ENCODE peak calls at places on chromosomes 2 and 18, in four cellular contexts. One of them, this sample, is unnamed.

GRCh38 chr2:46276652-46277051 is 20.6 kb upstream of the EPAS1 start:
- DNase-seq in K562: no peak
- DNase-seq in endothelial cell of umbilical vein: no peak
- DNase-seq in right lobe of liver: peak; percentile 4
- DNase-seq in this sample: no peak

GRCh38 chr2:211611061-211611518 is 927.5 kb downstream of the ERBB4 start:
- DNase-seq in K562: no peak
- DNase-seq in endothelial cell of umbilical vein: no peak
- DNase-seq in right lobe of liver: no peak
- DNase-seq in this sample: peak; percentile 2

GRCh38 chr2:85053802-85054201 is 79.4 kb upstream of the TCF7L1 start:
- DNase-seq in K562: peak; percentile 35
- DNase-seq in endothelial cell of umbilical vein: no peak
- DNase-seq in right lobe of liver: no peak
- DNase-seq in this sample: peak; percentile 33

GRCh38 chr2:176118606-176119370 is 2.2 kb downstream of the HOXD10 start:
- DNase-seq in K562: peak; percentile 71
- DNase-seq in endothelial cell of umbilical vein: peak; percentile 43
- DNase-seq in right lobe of liver: no peak
- DNase-seq in this sample: no peak

GRCh38 chr2:157336137-157336721 is 10.6 kb upstream of the ERMN start:
- DNase-seq in K562: peak; percentile 69
- DNase-seq in endothelial cell of umbilical vein: peak; percentile 31
- DNase-seq in right lobe of liver: peak; percentile 50
- DNase-seq in this sample: peak; percentile 7

GRCh38 chr2:14751581-14751980 is 119.1 kb downstream of the LRATD1 start:
- DNase-seq in K562: no peak
- DNase-seq in endothelial cell of umbilical vein: no peak
- DNase-seq in right lobe of liver: no peak
- DNase-seq in this sample: no peak

GRCh38 chr2:86622409-86622877 is 1.2 kb downstream of the RNF103 start:
- DNase-seq in K562: peak; percentile 31
- DNase-seq in endothelial cell of umbilical vein: peak; percentile 52
- DNase-seq in right lobe of liver: no peak
- DNase-seq in this sample: peak; percentile 20

GRCh38 chr18:59988098-59988706 is 88.4 kb downstream of the PMAIP1 start:
- DNase-seq in K562: peak; percentile 21
- DNase-seq in endothelial cell of umbilical vein: peak; percentile 68
- DNase-seq in right lobe of liver: no peak
- DNase-seq in this sample: no peak

GRCh38 chr2:241802806-241803318 is 6.1 kb upstream of the NEU4 start:
- DNase-seq in K562: peak; percentile 7
- DNase-seq in endothelial cell of umbilical vein: no peak
- DNase-seq in right lobe of liver: no peak
- DNase-seq in this sample: no peak

GRCh38 chr2:43300781-43301586 is 74.6 kb upstream of the ZFP36L2 start:
- DNase-seq in K562: no peak
- DNase-seq in endothelial cell of umbilical vein: no peak
- DNase-seq in right lobe of liver: peak; percentile 74
- DNase-seq in this sample: no peak

GRCh38 chr2:32990556-32990955 is 43.8 kb downstream of the LTBP1 start:
- DNase-seq in K562: no peak
- DNase-seq in endothelial cell of umbilical vein: no peak
- DNase-seq in right lobe of liver: no peak
- DNase-seq in this sample: no peak

GRCh38 chr2:75173746-75174145 is 25.6 kb downstream of the TACR1 start:
- DNase-seq in K562: no peak
- DNase-seq in endothelial cell of umbilical vein: no peak
- DNase-seq in right lobe of liver: no peak
- DNase-seq in this sample: no peak

GRCh38 chr2:196165016-196165415 is 6.4 kb downstream of the STK17B start:
- DNase-seq in K562: no peak
- DNase-seq in endothelial cell of umbilical vein: no peak
- DNase-seq in right lobe of liver: no peak
- DNase-seq in this sample: no peak

GRCh38 chr2:18266188-18266587 is 294.3 kb downstream of the RDH14 start:
- DNase-seq in K562: peak; percentile 20
- DNase-seq in endothelial cell of umbilical vein: no peak
- DNase-seq in right lobe of liver: no peak
- DNase-seq in this sample: peak; percentile 5

GRCh38 chr2:126953483-126953882 is 54.8 kb downstream of the TEX51 start:
- DNase-seq in K562: no peak
- DNase-seq in endothelial cell of umbilical vein: no peak
- DNase-seq in right lobe of liver: no peak
- DNase-seq in this sample: no peak

GRCh38 chr2:73716518-73717250 is 20.5 kb downstream of the TPRKB start:
- DNase-seq in K562: no peak
- DNase-seq in endothelial cell of umbilical vein: peak; percentile 80
- DNase-seq in right lobe of liver: no peak
- DNase-seq in this sample: no peak

GRCh38 chr18:46759885-46760284 is 3.0 kb upstream of the ST8SIA5 start:
- DNase-seq in K562: no peak
- DNase-seq in endothelial cell of umbilical vein: no peak
- DNase-seq in right lobe of liver: no peak
- DNase-seq in this sample: no peak

GRCh38 chr2:81872043-81872442 is 1567.5 kb upstream of the LRRTM1 start:
- DNase-seq in K562: no peak
- DNase-seq in endothelial cell of umbilical vein: no peak
- DNase-seq in right lobe of liver: no peak
- DNase-seq in this sample: no peak

DNA sequence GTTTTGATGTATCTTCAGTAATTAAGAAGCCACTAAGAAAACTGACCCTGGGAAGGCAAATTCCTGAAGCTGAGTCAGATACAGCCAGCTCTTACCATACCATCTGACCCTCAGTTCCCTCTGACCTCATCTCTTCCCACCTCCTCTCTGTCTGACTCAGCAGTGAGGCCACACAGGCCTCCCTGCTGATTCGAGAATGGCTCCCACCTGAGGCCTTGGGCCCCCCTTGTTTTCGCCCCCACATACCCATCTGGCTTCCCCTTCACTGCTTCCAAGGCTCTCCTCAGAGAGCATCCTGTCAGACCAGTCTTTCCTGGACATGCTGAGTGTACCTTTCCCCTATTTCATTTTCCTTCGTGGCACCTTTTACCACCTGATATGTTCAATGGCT is 71.0 kb upstream of the CYP1B1 start:
- DNase-seq in K562: peak; percentile 62
- DNase-seq in endothelial cell of umbilical vein: peak; percentile 77
- DNase-seq in right lobe of liver: no peak
- DNase-seq in this sample: peak; percentile 70
- TF ChIP-seq POLR2A in K562: no peak
- TF ChIP-seq POLR2A in endothelial cell of umbilical vein: no peak
- TF ChIP-seq POLR2A in right lobe of liver: no peak
- TF ChIP-seq POLR2A in this sample: no peak

GRCh38 chr18:76491801-76492668 is 3.0 kb downstream of the ZNF516 start:
- DNase-seq in K562: no peak
- DNase-seq in endothelial cell of umbilical vein: peak; percentile 41
- DNase-seq in right lobe of liver: peak; percentile 65
- DNase-seq in this sample: no peak
- TF ChIP-seq POLR2A in K562: no peak
- TF ChIP-seq POLR2A in endothelial cell of umbilical vein: no peak
- TF ChIP-seq POLR2A in right lobe of liver: no peak
- TF ChIP-seq POLR2A in this sample: no peak

DNA sequence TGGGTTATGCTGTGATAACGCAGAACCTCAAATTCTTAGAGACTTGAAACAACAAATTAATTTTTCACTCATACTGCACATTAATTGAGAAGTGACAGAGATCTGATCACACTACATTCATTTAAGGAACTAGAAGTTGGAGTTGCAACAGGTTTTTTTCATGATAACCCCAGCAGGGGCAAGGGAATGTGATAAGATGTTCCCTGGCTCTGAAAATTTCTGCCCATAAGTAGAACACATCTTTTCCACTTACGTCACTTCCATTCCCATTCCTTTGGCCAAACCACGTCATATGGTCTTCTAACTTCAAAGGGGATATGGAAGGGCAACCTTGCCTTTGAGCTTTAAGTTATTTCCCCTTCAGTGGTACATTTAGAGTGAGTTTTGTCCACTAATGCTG is 29.7 kb upstream of the PSME4 start:
- DNase-seq in K562: peak; percentile 16
- DNase-seq in endothelial cell of umbilical vein: peak; percentile 39
- DNase-seq in right lobe of liver: no peak
- DNase-seq in this sample: no peak
- TF ChIP-seq POLR2A in K562: no peak
- TF ChIP-seq POLR2A in endothelial cell of umbilical vein: no peak
- TF ChIP-seq POLR2A in right lobe of liver: no peak
- TF ChIP-seq POLR2A in this sample: no peak

GRCh38 chr2:200382883-200383282 is 76.4 kb downstream of the SPATS2L start:
- DNase-seq in K562: no peak
- DNase-seq in endothelial cell of umbilical vein: no peak
- DNase-seq in right lobe of liver: no peak
- DNase-seq in this sample: no peak
- TF ChIP-seq POLR2A in K562: no peak
- TF ChIP-seq POLR2A in endothelial cell of umbilical vein: no peak
- TF ChIP-seq POLR2A in right lobe of liver: no peak
- TF ChIP-seq POLR2A in this sample: no peak

GRCh38 chr2:202808754-202809153 is 62.8 kb downstream of the ICA1L start:
- DNase-seq in K562: no peak
- DNase-seq in endothelial cell of umbilical vein: no peak
- DNase-seq in right lobe of liver: no peak
- DNase-seq in this sample: no peak
- TF ChIP-seq POLR2A in K562: no peak
- TF ChIP-seq POLR2A in endothelial cell of umbilical vein: no peak
- TF ChIP-seq POLR2A in right lobe of liver: no peak
- TF ChIP-seq POLR2A in this sample: no peak

DNA sequence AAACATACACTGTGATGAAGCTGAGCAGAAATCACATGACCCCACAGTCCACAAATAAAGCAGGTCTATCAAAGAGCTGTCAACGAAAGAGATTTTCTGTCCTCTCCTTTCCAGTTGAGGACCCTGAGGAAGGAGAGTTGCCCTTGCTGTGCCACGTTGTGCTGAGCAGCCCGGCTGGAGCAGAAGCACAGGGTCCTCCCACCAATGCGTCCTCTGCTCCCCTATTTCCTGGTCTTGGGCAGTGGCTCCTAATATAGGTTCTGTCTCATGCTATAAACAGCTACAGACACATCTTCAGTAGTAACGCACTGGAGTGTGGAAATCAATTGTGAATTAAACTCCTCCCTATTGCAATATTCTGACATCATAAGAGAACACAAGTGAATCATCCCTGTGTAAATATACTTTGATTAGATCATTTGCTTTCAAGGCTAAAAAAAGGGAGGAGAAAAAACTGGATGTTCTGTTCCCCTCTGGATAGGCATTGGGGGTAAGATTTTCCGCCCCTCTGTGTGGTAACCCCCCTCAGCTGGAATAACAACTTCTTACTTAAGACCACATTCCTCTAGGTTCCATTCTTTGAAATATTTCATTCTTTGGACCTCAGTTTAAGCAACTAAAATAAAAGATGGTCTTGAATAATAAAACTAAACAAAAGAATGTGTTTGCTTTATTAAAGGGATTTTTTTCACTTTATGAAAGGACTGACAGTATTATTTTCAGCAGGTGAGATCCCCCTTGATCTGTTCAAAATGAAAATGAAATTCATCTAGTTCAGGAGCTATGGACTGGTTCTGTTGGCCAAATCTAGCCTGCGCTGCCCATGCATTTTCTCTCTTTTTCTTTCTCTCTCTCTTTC is 8.3 kb upstream of the RHOB start:
- DNase-seq in K562: no peak
- DNase-seq in endothelial cell of umbilical vein: peak; percentile 66
- DNase-seq in right lobe of liver: peak; percentile 48
- DNase-seq in this sample: no peak
- TF ChIP-seq POLR2A in K562: no peak
- TF ChIP-seq POLR2A in endothelial cell of umbilical vein: no peak
- TF ChIP-seq POLR2A in right lobe of liver: peak; percentile 99
- TF ChIP-seq POLR2A in this sample: no peak

DNA sequence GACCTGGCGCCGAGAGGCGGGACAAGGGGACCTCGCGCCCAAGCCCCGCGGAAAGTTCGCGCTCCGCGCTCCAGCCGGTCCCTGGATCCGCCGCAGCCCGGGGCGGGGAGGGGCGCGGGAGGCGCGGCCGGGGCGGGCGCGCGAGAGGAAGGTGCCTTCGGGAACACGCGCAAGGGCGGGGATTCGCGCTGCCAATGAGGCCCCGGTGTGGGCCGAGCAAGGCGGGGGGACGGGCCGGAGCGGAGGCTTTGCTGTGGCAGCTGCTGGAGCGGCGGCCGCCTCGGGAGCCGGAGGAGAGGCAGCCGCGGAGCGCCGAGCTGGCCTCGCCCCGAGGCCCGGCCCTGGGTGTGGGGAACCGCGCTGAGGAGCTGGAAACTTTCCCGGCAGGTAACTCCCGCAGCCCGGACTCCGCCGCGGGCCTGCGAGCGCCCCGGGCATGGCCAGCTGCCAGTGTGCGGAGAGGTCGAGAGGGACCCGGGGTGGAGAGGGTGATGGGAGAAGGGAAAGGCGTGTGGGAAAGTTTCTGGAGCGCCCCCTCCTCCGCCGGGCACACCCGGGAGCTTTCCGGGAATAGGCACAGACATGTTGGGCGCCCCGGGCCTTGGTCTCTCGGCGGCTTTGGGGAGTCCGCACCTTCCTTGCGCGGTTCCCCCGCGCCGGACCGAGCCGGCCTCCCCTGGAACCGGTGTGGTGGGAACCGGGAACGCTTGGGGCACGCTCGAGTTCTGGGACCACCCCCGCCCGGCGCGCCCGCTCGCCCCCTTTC is at the start of gene TANC1:
- DNase-seq in K562: peak; percentile 66
- DNase-seq in endothelial cell of umbilical vein: peak; percentile 90
- DNase-seq in right lobe of liver: peak; percentile 97
- DNase-seq in this sample: peak; percentile 65
- TF ChIP-seq POLR2A in K562: no peak
- TF ChIP-seq POLR2A in endothelial cell of umbilical vein: peak; percentile 96
- TF ChIP-seq POLR2A in right lobe of liver: peak; percentile 97
- TF ChIP-seq POLR2A in this sample: peak; percentile 86

DNA sequence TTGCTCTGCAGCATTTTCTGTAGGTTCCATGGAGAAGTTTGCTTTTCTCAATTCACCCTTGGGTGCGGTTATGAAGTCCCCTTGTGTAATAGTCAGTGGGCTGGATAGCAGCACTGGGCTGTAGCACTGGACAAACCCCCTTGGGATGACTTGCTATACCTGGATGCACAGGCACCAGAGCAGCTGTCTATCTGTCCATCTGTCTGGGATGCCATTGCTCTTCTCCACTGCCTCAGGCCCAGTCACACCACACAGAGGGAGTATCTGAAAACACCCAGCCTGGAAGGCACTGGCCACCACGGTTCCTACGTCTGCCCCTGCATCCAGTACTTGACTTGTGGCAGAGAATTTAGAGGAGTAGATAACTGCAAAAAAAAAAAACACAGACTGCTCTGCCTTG is 254.5 kb downstream of the TFCP2L1 start:
- DNase-seq in K562: no peak
- DNase-seq in endothelial cell of umbilical vein: no peak
- DNase-seq in right lobe of liver: no peak
- DNase-seq in this sample: no peak
- TF ChIP-seq POLR2A in K562: no peak
- TF ChIP-seq POLR2A in endothelial cell of umbilical vein: no peak
- TF ChIP-seq POLR2A in right lobe of liver: no peak
- TF ChIP-seq POLR2A in this sample: no peak